ENCODE peak calls at places on chromosomes 12 and 14, in four cellular contexts. K is GM10248, T is fibroblast of lung, F is cardiac fibroblast. J is an unnamed sample.

GRCh38 chr14:83894519-83894918 is 1635.4 kb upstream of the FLRT2 start:
- DNase-seq in K (no peak), T (peak), F (no peak), J (no peak)

GRCh38 chr12:107612508-107612907 is 73.1 kb upstream of the PWP1 start:
- DNase-seq in K (no peak), T (peak), F (no peak), J (no peak)

GRCh38 chr14:19947413-19948090 is 16.8 kb downstream of the OR4K1 start:
- DNase-seq in K (no peak), T (no peak), F (no peak), J (no peak)

GRCh38 chr12:95788637-95789036 is 1.9 kb downstream of the NTN4 start:
- DNase-seq in K (no peak), T (peak), F (peak), J (peak)

GRCh38 chr12:70948976-70949336 is 28.4 kb upstream of the PTPRR start:
- DNase-seq in K (no peak), T (peak), F (peak), J (no peak)

GRCh38 chr14:71478542-71478941 is 453.7 kb upstream of the RGS6 start:
- DNase-seq in K (no peak), T (peak), F (peak), J (no peak)

GRCh38 chr12:90706036-90706435 is 248.9 kb downstream of the CCER1 start:
- DNase-seq in K (no peak), T (no peak), F (no peak), J (no peak)

GRCh38 chr14:37663498-37663897 is 68.1 kb downstream of the TTC6 start:
- DNase-seq in K (no peak), T (no peak), F (no peak), J (no peak)

GRCh38 chr12:116920939-116921338 is 10.2 kb downstream of the FBXW8 start:
- DNase-seq in K (no peak), T (no peak), F (no peak), J (no peak)

GRCh38 chr12:14410841-14411569 is 45.5 kb downstream of the ATF7IP start:
- DNase-seq in K (no peak), T (no peak), F (no peak), J (peak)

GRCh38 chr12:11823043-11823442 is 173.6 kb downstream of the ETV6 start:
- DNase-seq in K (no peak), T (peak), F (peak), J (no peak)

GRCh38 chr12:47818701-47819543 is 781 bp downstream of the HDAC7 start:
- DNase-seq in K (peak), T (no peak), F (peak), J (peak)

GRCh38 chr14:64786296-64787149 is 82.3 kb downstream of the PLEKHG3 start:
- DNase-seq in K (no peak), T (peak), F (peak), J (peak)

GRCh38 chr12:67981236-67982164 is 7.7 kb upstream of the IFNG-AS1 start:
- DNase-seq in K (no peak), T (peak), F (peak), J (peak)

GRCh38 chr12:58530421-58531067 is 389.8 kb downstream of the LRIG3 start:
- DNase-seq in K (no peak), T (peak), F (peak), J (no peak)

GRCh38 chr12:10366875-10367274 is 23.0 kb downstream of the KLRK1 start:
- DNase-seq in K (no peak), T (peak), F (peak), J (peak)
- TF ChIP-seq CTCF in K (no peak), T (no peak), F (peak), J (peak)

GRCh38 chr14:75578786-75579781 is 664 bp downstream of the FLVCR2 start:
- DNase-seq in K (no peak), T (peak), F (peak), J (no peak)
- TF ChIP-seq CTCF in K (no peak), T (peak), F (no peak), J (no peak)

DNA sequence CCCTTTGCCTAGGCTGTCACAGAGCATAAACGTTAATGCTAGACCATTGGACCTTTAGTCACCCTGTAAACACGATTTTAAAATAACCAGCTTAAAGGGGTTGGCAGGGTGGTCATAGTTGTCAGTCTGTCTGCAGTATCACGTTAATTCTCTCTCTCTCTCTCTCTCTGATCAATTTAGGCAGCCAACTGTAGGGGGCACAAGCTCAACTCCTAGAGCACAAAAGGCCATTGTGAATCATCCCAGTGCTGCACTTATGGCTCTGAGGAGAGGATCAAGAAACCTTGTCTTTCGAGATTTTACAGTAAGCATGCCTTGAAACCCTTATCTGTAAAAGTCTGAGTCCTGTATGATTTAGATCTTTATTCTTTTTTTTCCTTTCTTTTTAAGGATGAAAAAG is 97.1 kb downstream of the SCAF11 start:
- DNase-seq in K (no peak), T (peak), F (no peak), J (no peak)
- TF ChIP-seq CTCF in K (no peak), T (peak), F (peak), J (peak)

GRCh38 chr12:25677180-25677937 is 124.3 kb upstream of the LMNTD1 start:
- DNase-seq in K (no peak), T (no peak), F (no peak), J (peak)
- TF ChIP-seq CTCF in K (no peak), T (peak), F (peak), J (peak)

DNA sequence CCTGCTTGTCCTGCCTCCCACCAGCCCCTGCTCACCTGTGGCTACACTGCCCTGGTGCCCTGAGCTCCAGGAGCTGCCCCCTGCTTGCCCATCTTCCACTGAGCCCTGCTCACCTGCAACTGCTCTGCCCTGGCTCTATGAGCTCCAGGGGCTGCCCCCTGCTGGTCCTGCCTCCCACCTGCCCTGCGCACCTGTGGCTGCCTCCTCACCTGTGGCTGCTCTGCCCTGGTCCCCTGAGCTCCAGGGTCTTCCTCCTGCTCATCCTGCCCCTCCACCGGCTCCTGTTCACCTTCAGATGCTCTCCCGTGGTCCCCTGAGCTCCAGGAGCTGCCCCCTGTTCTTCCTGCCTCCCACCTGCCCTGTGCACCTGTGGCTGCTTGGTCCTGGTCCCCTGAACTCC is 247.6 kb downstream of the TMEM121 start:
- DNase-seq in K (no peak), T (no peak), F (no peak), J (no peak)
- TF ChIP-seq CTCF in K (no peak), T (no peak), F (no peak), J (no peak)

GRCh38 chr12:103771466-103771865 is 69.6 kb downstream of the NT5DC3 start:
- DNase-seq in K (no peak), T (peak), F (peak), J (peak)
- TF ChIP-seq CTCF in K (peak), T (peak), F (peak), J (peak)

DNA sequence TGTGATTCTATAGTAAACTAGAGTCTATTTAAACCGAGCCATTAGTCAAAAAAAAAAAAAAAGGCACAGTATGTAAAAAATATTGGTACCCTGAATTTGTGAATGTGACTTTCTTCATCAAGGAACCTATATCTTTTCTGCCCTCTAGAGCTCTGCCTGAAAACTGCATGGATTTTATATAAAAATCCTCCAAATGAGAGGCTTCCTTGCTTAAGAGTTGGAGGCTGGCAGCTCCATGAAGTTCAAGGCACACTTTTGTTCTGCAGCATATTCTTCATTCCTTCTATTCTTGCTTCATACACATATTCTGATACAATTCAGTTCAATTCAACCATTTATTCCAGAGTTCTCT is 23.1 kb upstream of the NKX2-8 start:
- DNase-seq in K (no peak), T (no peak), F (no peak), J (peak)
- TF ChIP-seq CTCF in K (no peak), T (no peak), F (peak), J (no peak)

GRCh38 chr12:43914923-43915468 is 79.1 kb downstream of the TMEM117 start:
- DNase-seq in K (no peak), T (peak), F (no peak), J (no peak)
- TF ChIP-seq CTCF in K (peak), T (no peak), F (no peak), J (peak)

GRCh38 chr14:93998871-93999403 is 1.8 kb downstream of the CCDC197 start:
- DNase-seq in K (no peak), T (no peak), F (no peak), J (no peak)

GRCh38 chr14:94000267-94000666 is 3.2 kb downstream of the CCDC197 start:
- DNase-seq in K (no peak), T (no peak), F (no peak), J (no peak)

GRCh38 chr14:94000986-94001385 is 3.9 kb downstream of the CCDC197 start:
- DNase-seq in K (no peak), T (no peak), F (no peak), J (no peak)

GRCh38 chr14:93997933-93998870 is 1.1 kb downstream of the CCDC197 start:
- DNase-seq in K (no peak), T (no peak), F (no peak), J (no peak)

DNA sequence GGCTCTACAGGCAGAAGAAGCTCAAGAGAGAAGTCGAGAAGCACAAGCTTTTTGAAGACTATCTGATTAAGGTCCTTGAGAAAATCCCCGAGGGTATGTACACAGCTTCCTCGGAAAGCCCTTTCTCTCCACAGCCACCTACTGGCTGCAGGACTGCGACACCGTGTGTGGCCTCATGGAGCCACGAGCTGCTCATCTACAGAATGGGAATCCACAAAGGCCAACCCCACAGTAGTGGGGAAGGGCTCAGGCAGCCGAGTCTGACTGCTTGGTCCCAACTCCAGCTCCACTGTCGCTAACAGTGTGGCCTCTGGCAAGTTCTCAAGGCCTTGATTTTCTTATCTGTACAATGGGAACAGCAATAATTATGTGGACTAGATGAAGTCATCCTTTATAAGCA is 2.5 kb downstream of the CCDC197 start:
- DNase-seq in K (no peak), T (no peak), F (no peak), J (no peak)
- TF ChIP-seq CTCF in K (no peak), T (no peak), F (no peak), J (no peak)

J was measured in MCF 10A.